ENCODE peak calls at places on chromosomes 4 and X, in four cellular contexts. M, N, W and G are unnamed samples.

GRCh38 chr4:115781528-115782146 is 668.2 kb upstream of the NDST4 start:
- DNase-seq in M (no peak), N (no peak), W (no peak), G (no peak)

GRCh38 chrX:129523076-129524055 is at the start of gene SMARCA1:
- DNase-seq in M (peak; percentile 78), N (no peak), W (no peak), G (no peak)

GRCh38 chrX:107117993-107118321 is 665 bp downstream of the RBM41 start:
- DNase-seq in W (no peak), M (no peak), N (peak; percentile 55), G (no peak)

GRCh38 chr4:43331226-43332078 is 438.9 kb downstream of the GRXCR1 start:
- DNase-seq in W (no peak), M (no peak), N (no peak), G (no peak)

GRCh38 chrX:53284684-53285447 is 3.5 kb upstream of the IQSEC2 start:
- DNase-seq in W (no peak), M (peak; percentile 86), N (peak; percentile 38), G (peak; percentile 83)

GRCh38 chrX:71885099-71885498 is 25.5 kb upstream of the NHSL2 start:
- DNase-seq in N (no peak), W (no peak), M (no peak), G (no peak)

GRCh38 chrX:37846934-37847732 is at the start of gene DYNLT3:
- DNase-seq in M (peak; percentile 95), W (peak; percentile 19), N (peak; percentile 81), G (peak; percentile 92)

GRCh38 chr4:164716901-164717300 is 37.0 kb upstream of the SMIM31 start:
- DNase-seq in N (no peak), M (no peak), W (no peak), G (no peak)

GRCh38 chr4:25953740-25954139 is 39.7 kb downstream of the SMIM20 start:
- DNase-seq in W (no peak), M (no peak), N (no peak), G (no peak)

GRCh38 chr4:6058531-6059374 is 40.5 kb upstream of the C4orf50 start:
- DNase-seq in M (no peak), N (no peak), W (no peak), G (no peak)

GRCh38 chr4:54281060-54281781 is 52.1 kb downstream of the PDGFRA start:
- DNase-seq in N (no peak), M (no peak), W (no peak), G (peak; percentile 90)

GRCh38 chrX:50165727-50166126 is 35.1 kb downstream of the AKAP4 start:
- DNase-seq in W (no peak), N (no peak), M (no peak), G (no peak)

GRCh38 chr4:24973471-24974251 is 57.1 kb downstream of the LGI2 start:
- DNase-seq in N (no peak), M (peak; percentile 85), W (no peak), G (no peak)

GRCh38 chrX:132631579-132632232 is 142.9 kb upstream of the MBNL3 start:
- DNase-seq in W (no peak), M (no peak), N (peak; percentile 34), G (no peak)

GRCh38 chr4:69717778-69718177 is 42.6 kb downstream of the SULT1B1 start:
- DNase-seq in N (no peak), W (no peak), M (no peak), G (no peak)

GRCh38 chrX:19272452-19272851 is 71.3 kb upstream of the PDHA1 start:
- DNase-seq in W (no peak), N (peak; percentile 19), M (no peak), G (no peak)